ENCODE peak calls at places on chromosomes 11 and 22, in six cellular contexts. Y is head of caudate nucleus; J is endothelial cell; R is effector memory CD4-positive, alpha-beta T cell; T is CD14-positive monocyte; Q is left ventricle myocardium inferior. O is an unnamed sample.

GRCh38 chr11:61701298-61701993 is 21.3 kb downstream of the DAGLA start:
- DNase-seq in R (no peak), Y (no peak), J (peak), T (peak), Q (no peak), O (no peak)

GRCh38 chr11:1521382-1522080 is 35.0 kb upstream of the MOB2 start:
- DNase-seq in T (no peak), Q (no peak), R (no peak), J (no peak), Y (no peak), O (no peak)

GRCh38 chr22:36510966-36511881 is 4.4 kb upstream of the FOXRED2 start:
- DNase-seq in T (no peak), Q (no peak), R (no peak), J (peak), Y (no peak), O (no peak)

GRCh38 chr11:69536406-69536805 is 54.9 kb downstream of the LINC01488 start:
- DNase-seq in T (no peak), Y (no peak), J (no peak), R (no peak), Q (no peak), O (no peak)

GRCh38 chr11:11533751-11534150 is 88.1 kb downstream of the GALNT18 start:
- DNase-seq in T (no peak), J (no peak), Q (no peak), Y (no peak), R (no peak), O (no peak)

GRCh38 chr11:118660646-118661424 is 18.6 kb downstream of the TREH start:
- DNase-seq in T (no peak), R (no peak), Q (no peak), J (no peak), Y (no peak), O (no peak)

GRCh38 chr11:85867751-85868150 is 12.6 kb downstream of the CCDC83 start:
- DNase-seq in Y (no peak), T (no peak), Q (no peak), R (no peak), J (no peak), O (no peak)

GRCh38 chr11:18010271-18010670 is 2.6 kb downstream of the SERGEF start:
- DNase-seq in Q (no peak), Y (no peak), R (no peak), T (no peak), J (no peak), O (no peak)

GRCh38 chr22:27948569-27948968 is 29.5 kb upstream of the PITPNB start:
- DNase-seq in T (no peak), Y (no peak), R (no peak), Q (no peak), J (no peak), O (no peak)

GRCh38 chr11:44754876-44755552 is 28.3 kb downstream of the TSPAN18 start:
- DNase-seq in J (no peak), Y (no peak), R (no peak), Q (no peak), T (no peak), O (no peak)

O was measured in effector CD4-positive, alpha-beta T cell.